ENCODE peak calls at places on chromosomes 1 and 21, in ten cellular contexts. X is lower lobe of right lung; F is CD8-positive, alpha-beta memory T cell; S is endodermal cell; G is coronary artery; T is CD4-positive, CD25-positive, alpha-beta regulatory T cell; A is fibroblast of lung; L is brain microvascular endothelial cell; O is uterus; U is A549. K is an unnamed sample.

GRCh38 chr1:103525114-103525606 is 339 bp upstream of the RNPC3 start:
- DNase-seq in T (no peak), X (no peak), A (peak; percentile 54), L (no peak), O (peak; percentile 18), G (no peak), F (peak; percentile 38), S (peak; percentile 67), U (peak; percentile 38), K (peak; percentile 44)

GRCh38 chr1:177825276-177825903 is 144.5 kb downstream of the SEC16B start:
- DNase-seq in L (no peak), G (no peak), T (no peak), O (no peak), S (no peak), A (no peak), X (no peak), U (no peak), F (no peak), K (no peak)

GRCh38 chr21:33434770-33435360 is 31.7 kb downstream of the IFNGR2 start:
- DNase-seq in S (no peak), G (no peak), F (no peak), X (peak; percentile 24), U (no peak), A (peak; percentile 96), L (peak; percentile 89), O (no peak), T (no peak), K (no peak)

GRCh38 chr1:20625176-20626097 is 7.8 kb upstream of the PINK1 start:
- DNase-seq in S (peak; percentile 90), T (no peak), L (no peak), F (no peak), U (no peak), A (no peak), G (no peak), O (no peak), X (no peak), K (no peak)

GRCh38 chr1:164576311-164577271 is 17.6 kb downstream of the PBX1 start:
- DNase-seq in X (no peak), S (peak; percentile 83), A (peak; percentile 94), G (peak; percentile 75), F (no peak), U (no peak), O (peak; percentile 48), T (no peak), L (peak; percentile 66), K (peak; percentile 61)

GRCh38 chr1:47340227-47340626 is 6.6 kb downstream of the CMPK1 start:
- DNase-seq in F (no peak), S (no peak), L (no peak), T (no peak), O (no peak), X (no peak), G (no peak), A (peak; percentile 75), U (no peak), K (no peak)

GRCh38 chr1:22188436-22188835 is 45.5 kb upstream of the WNT4 start:
- DNase-seq in O (no peak), G (no peak), T (no peak), S (no peak), A (no peak), U (no peak), L (no peak), X (no peak), F (no peak), K (no peak)

GRCh38 chr1:182556279-182556678 is 32.8 kb downstream of the RNASEL start:
- DNase-seq in L (no peak), T (no peak), G (no peak), U (no peak), S (no peak), A (no peak), O (no peak), F (no peak), X (no peak), K (no peak)

GRCh38 chr1:108531429-108531828 is 28.5 kb upstream of the EEIG2 start:
- DNase-seq in T (no peak), G (no peak), X (no peak), A (no peak), S (no peak), L (no peak), O (no peak), F (no peak), U (no peak), K (no peak)

GRCh38 chr1:197619008-197619640 is 156.2 kb downstream of the DENND1B start:
- DNase-seq in O (no peak), A (peak; percentile 59), T (no peak), X (no peak), U (peak; percentile 31), S (no peak), G (no peak), L (no peak), F (peak; percentile 2), K (no peak)

GRCh38 chr1:160763993-160764392 is 24.9 kb downstream of the SLAMF7 start:
- DNase-seq in X (no peak), S (no peak), U (no peak), F (no peak), A (no peak), T (no peak), O (no peak), L (no peak), G (no peak), K (no peak)

GRCh38 chr1:160761886-160762285 is 22.8 kb downstream of the SLAMF7 start:
- DNase-seq in F (no peak), U (no peak), T (no peak), L (no peak), O (no peak), X (no peak), G (no peak), S (no peak), A (no peak), K (no peak)

GRCh38 chr1:160768295-160768657 is 27.7 kb upstream of the LY9 start:
- DNase-seq in O (no peak), A (no peak), X (peak; percentile 64), U (peak; percentile 53), G (no peak), F (peak; percentile 82), S (peak; percentile 86), T (peak; percentile 67), L (peak; percentile 32), K (no peak)

GRCh38 chr1:160773088-160773487 is 22.9 kb upstream of the LY9 start:
- DNase-seq in X (no peak), S (no peak), O (no peak), U (no peak), G (no peak), T (no peak), F (no peak), A (no peak), L (no peak), K (no peak)

DNA sequence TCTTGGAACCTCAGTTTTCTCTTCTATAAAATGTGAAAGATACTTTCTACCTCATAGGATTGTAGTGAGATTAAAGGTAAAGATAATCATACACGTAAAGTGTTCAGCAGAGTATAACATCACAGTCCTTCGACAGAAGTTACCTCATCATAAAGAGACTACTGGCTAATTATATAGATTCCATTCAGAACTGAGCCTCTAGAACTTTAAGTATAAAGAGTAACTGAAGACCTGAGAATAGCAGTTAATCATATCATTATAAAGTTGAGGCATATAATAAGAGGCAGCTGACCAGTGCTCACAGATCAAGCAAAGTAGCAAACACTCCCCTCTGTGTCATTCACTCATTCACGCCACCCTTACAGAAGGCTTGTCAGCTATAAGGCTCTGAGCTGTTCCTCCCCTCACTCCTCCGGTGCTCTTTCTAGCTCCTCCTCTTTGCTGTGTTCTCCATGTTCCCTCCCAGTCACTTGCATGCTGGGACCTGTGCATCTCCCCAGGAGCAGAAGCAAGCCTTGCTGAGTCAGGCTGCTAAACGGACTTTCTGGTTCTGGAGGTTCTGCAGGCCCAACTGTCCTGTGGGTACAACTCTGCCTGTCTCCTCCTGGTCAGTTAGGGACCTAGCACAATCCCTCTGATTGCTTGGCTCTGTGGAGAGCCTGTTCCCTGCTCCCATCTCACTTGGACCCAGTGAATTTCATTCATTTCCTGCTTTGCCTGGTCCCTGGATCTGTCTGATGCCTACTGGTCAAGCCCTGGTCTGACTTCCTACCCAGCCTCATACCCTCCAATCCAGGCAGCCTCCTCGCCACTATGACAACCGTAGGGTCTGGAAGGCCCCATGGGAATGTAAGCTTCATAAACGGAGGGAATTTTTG is 28.3 kb upstream of the LY9 start:
- DNase-seq in T (no peak), A (no peak), U (no peak), G (no peak), O (no peak), F (peak; percentile 30), L (no peak), S (no peak), X (no peak), K (no peak)
- H3K27ac ChIP-seq in T (peak overlapping the region; percentile 71), A (no peak overlapping the region), U (no peak overlapping the region), G (no peak overlapping the region), O (no peak overlapping the region), F (peak overlapping the region; percentile 55), L (no peak overlapping the region), S (no peak overlapping the region), X (peak overlapping the region; percentile 7), K (no peak overlapping the region)

DNA sequence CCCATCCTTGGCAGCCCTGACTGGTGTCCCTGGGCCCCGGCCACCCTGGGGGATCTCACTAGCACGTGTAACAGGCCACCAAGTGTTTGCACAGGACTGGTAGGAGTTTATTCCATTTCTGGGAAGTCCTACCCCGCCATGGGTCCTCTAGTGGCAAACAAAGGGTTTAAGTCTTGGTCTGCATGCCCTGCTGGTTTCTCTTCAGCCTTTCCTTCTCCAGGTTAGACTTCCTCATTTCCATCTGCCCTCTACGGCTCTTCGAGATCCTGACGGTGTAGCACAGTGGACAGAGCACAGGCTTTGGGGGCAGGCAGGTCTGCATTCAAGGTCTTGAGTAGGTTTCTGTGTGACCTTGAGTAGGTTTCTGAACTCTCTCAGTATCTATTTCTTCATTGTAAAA is 2.8 kb downstream of the AGTRAP start:
- DNase-seq in L (no peak), F (no peak), X (no peak), G (no peak), U (no peak), S (no peak), T (no peak), O (no peak), A (no peak), K (no peak)
- H3K27ac ChIP-seq in L (no peak overlapping the region), F (no peak overlapping the region), X (peak overlapping the region; percentile 18), G (peak overlapping the region; percentile 93), U (no peak overlapping the region), S (no peak overlapping the region), T (no peak overlapping the region), O (no peak overlapping the region), A (no peak overlapping the region), K (no peak overlapping the region)

GRCh38 chr1:45730075-45730779 is 20.2 kb downstream of the IPP start:
- DNase-seq in T (no peak), X (peak; percentile 63), G (no peak), F (no peak), A (no peak), S (no peak), U (no peak), L (no peak), O (no peak), K (no peak)
- H3K27ac ChIP-seq in T (no peak overlapping the region), X (peak overlapping the region; percentile 48), G (no peak overlapping the region), F (no peak overlapping the region), A (no peak overlapping the region), S (no peak overlapping the region), U (no peak overlapping the region), L (no peak overlapping the region), O (no peak overlapping the region), K (no peak overlapping the region)

DNA sequence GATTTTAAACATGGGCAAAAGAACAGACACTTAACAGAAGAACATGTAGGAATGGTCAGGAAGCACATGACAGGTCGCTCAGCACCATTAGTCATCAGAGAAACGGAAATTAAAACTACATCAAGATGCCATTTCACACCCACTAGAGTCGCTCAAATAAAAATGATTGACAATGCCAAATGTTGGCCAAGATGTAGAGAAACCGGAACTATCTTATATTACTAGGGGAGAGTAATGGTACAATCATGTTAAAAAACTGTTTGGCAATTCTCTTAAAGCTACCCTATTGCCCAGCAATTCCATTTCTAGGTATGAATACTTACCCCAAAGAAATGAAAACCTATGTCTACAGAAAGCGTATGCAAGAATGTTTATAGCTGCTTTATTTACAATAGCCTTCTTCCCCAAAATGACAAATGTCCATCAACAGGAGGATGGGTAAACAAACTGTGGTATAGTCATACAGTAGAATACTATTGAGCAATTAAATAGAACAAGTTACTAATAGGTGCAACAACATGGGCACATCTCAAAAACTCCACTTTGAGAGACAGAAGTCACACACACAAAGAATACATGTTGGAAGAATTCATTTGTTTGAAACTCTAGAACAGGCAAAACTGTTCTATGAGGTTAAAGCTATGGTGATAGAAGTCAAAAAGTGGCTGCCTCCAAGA is 92.8 kb downstream of the ETS2 start:
- DNase-seq in S (no peak), G (no peak), A (no peak), O (no peak), T (no peak), L (no peak), U (no peak), F (no peak), X (no peak), K (no peak)
- H3K27ac ChIP-seq in S (no peak overlapping the region), G (no peak overlapping the region), A (no peak overlapping the region), O (peak overlapping the region; percentile 58), T (no peak overlapping the region), L (no peak overlapping the region), U (no peak overlapping the region), F (no peak overlapping the region), X (no peak overlapping the region), K (no peak overlapping the region)

K was measured in aorta.